ENCODE peak calls at places on chromosomes 16 and 17, in four cellular contexts. C is SK-N-SH, Z is GM12892, R is GM12878. H is an unnamed sample.
A peak's percentile ranks its signal among the peaks of the same experiment; 100 is the strongest.

GRCh38 chr16:85557083-85557975 is 55.8 kb upstream of the GSE1 start:
- DNase-seq in R (no peak), C (peak; percentile 61), Z (no peak), H (no peak)

GRCh38 chr17:1197379-1197778 is 17.6 kb upstream of the ABR start:
- DNase-seq in R (no peak), Z (no peak), C (no peak), H (no peak)

GRCh38 chr17:57484081-57484666 is 227.9 kb downstream of the MSI2 start:
- DNase-seq in Z (no peak), R (no peak), C (no peak), H (no peak)

GRCh38 chr17:19369107-19369778 is 6.7 kb upstream of the B9D1 start:
- DNase-seq in C (no peak), R (no peak), Z (no peak), H (no peak)

GRCh38 chr16:84928679-84929420 is 82.5 kb downstream of the ZDHHC7 start:
- DNase-seq in C (no peak), Z (no peak), R (no peak), H (no peak)

GRCh38 chr17:17702370-17702769 is 21.1 kb downstream of the RAI1 start:
- DNase-seq in R (no peak), Z (no peak), C (no peak), H (no peak)

GRCh38 chr17:17175340-17175739 is 30.8 kb downstream of the PLD6 start:
- DNase-seq in C (no peak), Z (no peak), R (no peak), H (no peak)

GRCh38 chr16:51137097-51137496 is 14.0 kb downstream of the SALL1 start:
- DNase-seq in R (no peak), C (no peak), Z (no peak), H (no peak)

DNA sequence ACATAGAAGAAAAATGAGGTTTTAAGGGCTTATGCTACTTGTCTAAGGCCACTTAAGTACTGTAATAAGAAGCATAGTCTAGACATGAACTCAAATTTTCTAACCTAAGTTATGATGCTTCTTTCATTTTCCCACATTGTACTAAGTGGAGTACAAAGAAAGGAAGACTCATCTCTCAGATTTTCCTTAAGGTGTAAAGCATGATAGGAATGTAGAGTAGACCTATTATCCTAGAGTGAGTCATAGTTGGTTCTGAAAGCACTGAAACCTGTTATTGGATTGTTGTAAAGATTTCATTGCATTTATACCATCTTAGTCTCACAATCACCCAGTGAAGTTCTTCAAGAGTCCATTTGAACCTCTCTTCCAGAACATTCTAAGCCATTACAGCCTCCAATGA is 343.8 kb downstream of the TOX3 start:
- DNase-seq in Z (no peak), C (no peak), R (no peak), H (no peak)
- TF ChIP-seq TAF1 in Z (no peak), C (no peak), R (no peak), H (no peak)

DNA sequence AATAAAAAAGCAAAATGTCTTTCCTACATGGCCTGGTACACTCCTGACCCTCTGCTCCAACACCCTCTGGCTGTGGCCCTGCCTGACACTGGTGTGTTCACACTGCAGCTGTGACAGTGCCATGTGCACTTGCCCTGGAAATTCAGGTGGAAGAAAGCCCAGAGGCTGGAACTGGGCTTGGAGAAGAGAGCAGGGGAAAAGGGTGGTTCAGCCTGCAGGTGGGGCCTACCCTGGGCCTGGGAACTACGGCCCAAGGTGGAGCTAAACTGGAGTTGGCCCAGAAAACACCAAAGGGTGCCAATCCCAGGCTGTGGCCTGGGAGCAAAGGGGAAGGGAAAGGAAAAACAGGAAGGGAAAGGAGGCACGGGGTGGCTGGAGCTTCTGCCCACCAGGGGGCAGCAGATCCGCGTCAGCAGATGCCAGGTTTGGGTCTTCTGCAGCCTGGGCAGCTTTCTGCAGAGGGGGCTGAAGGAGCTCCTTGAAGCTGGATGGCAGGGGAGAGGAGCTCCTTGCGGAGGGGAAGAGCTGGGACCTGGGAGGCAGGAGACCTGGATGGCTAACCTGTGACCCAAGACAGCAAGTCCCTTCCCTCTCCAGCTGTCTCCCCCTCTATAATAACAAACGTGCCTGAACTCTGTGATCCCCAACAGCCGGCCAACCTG is 15.4 kb upstream of the CTCF start:
- DNase-seq in C (peak; percentile 91), R (no peak), Z (peak; percentile 86), H (peak; percentile 77)
- TF ChIP-seq TAF1 in C (no peak), R (no peak), Z (no peak), H (no peak)

GRCh38 chr17:7307686-7308624 is 527 bp downstream of the EIF5A start:
- DNase-seq in R (no peak), Z (no peak), C (peak; percentile 68), H (no peak)
- TF ChIP-seq TAF1 in R (peak; percentile 16), Z (no peak), C (no peak), H (no peak)

DNA sequence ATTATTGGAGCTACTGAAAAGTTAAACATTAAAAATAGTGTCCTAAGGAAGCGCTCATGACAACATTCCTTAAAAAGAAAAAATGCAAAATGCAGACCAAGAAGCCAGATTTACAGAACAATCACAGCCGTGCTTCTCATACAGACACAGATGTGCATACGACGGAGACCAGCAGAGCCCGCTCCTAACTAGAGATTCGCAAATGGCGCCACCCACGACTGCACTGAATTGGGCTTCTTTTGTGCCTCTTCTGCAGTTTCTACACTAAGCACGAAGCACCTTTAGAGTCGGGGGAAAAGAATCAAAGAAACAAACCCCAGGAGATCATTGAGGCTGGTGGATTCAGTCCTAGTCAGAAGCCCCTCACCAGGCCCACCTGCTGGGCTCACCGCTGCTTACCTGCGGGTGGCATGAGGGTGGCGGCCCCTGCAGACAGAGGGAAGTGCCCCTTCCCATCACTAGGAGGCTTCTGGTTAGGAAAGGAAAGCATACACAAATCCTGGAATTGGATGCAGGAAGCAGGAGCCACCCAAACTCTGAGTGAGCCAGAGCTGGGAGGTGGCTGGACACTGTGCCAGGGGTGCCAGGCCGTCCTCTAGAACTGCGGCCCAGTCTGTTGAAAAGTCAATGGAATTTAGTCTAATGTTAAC is 64.9 kb upstream of the CHMP6 start:
- DNase-seq in R (no peak), C (no peak), Z (no peak), H (no peak)
- TF ChIP-seq TAF1 in R (no peak), C (no peak), Z (no peak), H (no peak)

H was measured in GM12891.